ENCODE peak calls at places on chromosomes 11 and 22, in eight cellular contexts. H is ELR, P is EL, V is AG08395, B is astrocyte of the hippocampus, R is mucosa of descending colon, S is HCEC 1CT, X is EH. Z is an unnamed sample.

GRCh38 chr11:128716231-128716630 is 22.4 kb downstream of the FLI1 start:
- DNase-seq in H (no peak), P (no peak), V (no peak), B (no peak), R (no peak), S (no peak), X (no peak), Z (no peak)

GRCh38 chr11:98183034-98183433 is 837.7 kb upstream of the CNTN5 start:
- DNase-seq in H (peak; percentile 50), P (no peak), V (no peak), B (no peak), R (no peak), S (no peak), X (no peak), Z (no peak)

GRCh38 chr11:68956142-68956541 is 24.6 kb downstream of the MRGPRD start:
- DNase-seq in H (peak; percentile 37), P (no peak), V (no peak), B (no peak), R (no peak), S (no peak), X (no peak), Z (no peak)

GRCh38 chr11:19962795-19963163 is 197.5 kb downstream of the DBX1 start:
- DNase-seq in H (peak; percentile 39), P (peak; percentile 43), V (peak; percentile 78), B (peak; percentile 69), R (no peak), S (peak; percentile 65), X (peak; percentile 90), Z (no peak)

GRCh38 chr22:31625661-31626426 is 36.2 kb downstream of the PISD start:
- DNase-seq in H (no peak), P (no peak), V (peak; percentile 33), B (peak; percentile 77), R (no peak), S (no peak), X (no peak), Z (no peak)

GRCh38 chr11:74321487-74322188 is 10.2 kb upstream of the P4HA3 start:
- DNase-seq in H (peak; percentile 20), P (no peak), V (peak; percentile 44), B (peak; percentile 61), R (peak; percentile 30), S (peak; percentile 20), X (peak; percentile 83), Z (no peak)

GRCh38 chr11:63017306-63017974 is 1.8 kb upstream of the SLC22A8 start:
- DNase-seq in H (no peak), P (peak; percentile 20), V (no peak), B (peak; percentile 58), R (no peak), S (no peak), X (peak; percentile 21), Z (no peak)

GRCh38 chr22:45262931-45263789 is 21.6 kb upstream of the UPK3A start:
- DNase-seq in H (peak; percentile 23), P (peak; percentile 34), V (no peak), B (no peak), R (no peak), S (no peak), X (peak; percentile 49), Z (peak; percentile 89)

GRCh38 chr22:19879996-19880785 is 25.5 kb upstream of the GNB1L start:
- DNase-seq in H (no peak), P (no peak), V (no peak), B (no peak), R (no peak), S (no peak), X (no peak), Z (no peak)

GRCh38 chr11:100550910-100551309 is 136.2 kb upstream of the ARHGAP42 start:
- DNase-seq in H (no peak), P (no peak), V (no peak), B (peak; percentile 33), R (no peak), S (no peak), X (no peak), Z (no peak)

GRCh38 chr11:123973816-123974215 is 3.8 kb downstream of the OR10S1 start:
- DNase-seq in H (peak; percentile 95), P (peak; percentile 79), V (peak; percentile 21), B (peak; percentile 49), R (no peak), S (peak; percentile 85), X (peak; percentile 60), Z (no peak)

GRCh38 chr11:35590412-35590811 is 27.8 kb upstream of the FJX1 start:
- DNase-seq in H (peak; percentile 57), P (peak; percentile 66), V (peak; percentile 47), B (no peak), R (no peak), S (no peak), X (peak; percentile 73), Z (no peak)

GRCh38 chr22:29830585-29830984 is 7.5 kb downstream of the ASCC2 start:
- DNase-seq in H (no peak), P (no peak), V (no peak), B (peak; percentile 22), R (no peak), S (no peak), X (no peak), Z (no peak)

GRCh38 chr11:134067486-134067885 is 1.4 kb upstream of the JAM3 start:
- DNase-seq in H (no peak), P (no peak), V (no peak), B (no peak), R (no peak), S (no peak), X (no peak), Z (no peak)

GRCh38 chr11:20597137-20597923 is 2.1 kb upstream of the SLC6A5 start:
- DNase-seq in H (no peak), P (no peak), V (no peak), B (no peak), R (no peak), S (no peak), X (no peak), Z (no peak)

Z was measured in naive B cell.